ENCODE peak calls at places on chromosomes 3 and 15, in eight cellular contexts. B, Z, U, G, H, Q, N and M are unnamed samples.

GRCh38 chr3:127746400-127747057 is 73.8 kb downstream of the ABTB1 start:
- DNase-seq in B (peak), Z (no peak), U (no peak), G (no peak), H (no peak), Q (no peak), N (no peak), M (no peak)

GRCh38 chr3:194333212-194333980 is 17.7 kb downstream of the CPN2 start:
- DNase-seq in B (peak), Z (peak), U (peak), G (peak), H (peak), Q (peak), N (peak), M (peak)

GRCh38 chr15:98221144-98221543 is 260.6 kb downstream of the ARRDC4 start:
- DNase-seq in B (peak), Z (no peak), U (no peak), G (no peak), H (no peak), Q (no peak), N (no peak), M (no peak)

GRCh38 chr3:191470080-191470479 is 9.1 kb downstream of the PYDC2 start:
- DNase-seq in B (no peak), Z (no peak), U (peak), G (no peak), H (no peak), Q (no peak), N (no peak), M (no peak)

GRCh38 chr15:49270541-49271421 is 100.7 kb downstream of the GALK2 start:
- DNase-seq in B (peak), Z (peak), U (peak), G (no peak), H (no peak), Q (no peak), N (no peak), M (no peak)

GRCh38 chr15:89171136-89172072 is 50.0 kb downstream of the RLBP1 start:
- DNase-seq in B (peak), Z (peak), U (peak), G (peak), H (no peak), Q (no peak), N (peak), M (peak)

GRCh38 chr3:30631237-30631961 is 25.0 kb downstream of the TGFBR2 start:
- DNase-seq in B (peak), Z (no peak), U (peak), G (no peak), H (no peak), Q (no peak), N (no peak), M (no peak)

GRCh38 chr15:101203029-101203428 is 48.8 kb downstream of the CHSY1 start:
- DNase-seq in B (no peak), Z (no peak), U (no peak), G (no peak), H (no peak), Q (no peak), N (no peak), M (no peak)

GRCh38 chr3:49625971-49626640 is 48.0 kb upstream of the APEH start:
- DNase-seq in B (no peak), Z (no peak), U (peak), G (no peak), H (no peak), Q (no peak), N (no peak), M (no peak)

GRCh38 chr15:62730825-62731224 is 311.7 kb upstream of the TPM1 start:
- DNase-seq in B (no peak), Z (no peak), U (no peak), G (no peak), H (no peak), Q (no peak), N (no peak), M (no peak)

GRCh38 chr3:99895706-99896441 is 78.2 kb downstream of the CMSS1 start:
- DNase-seq in B (peak), Z (no peak), U (peak), G (no peak), H (no peak), Q (no peak), N (no peak), M (no peak)

GRCh38 chr3:20422391-20422790 is 236.4 kb upstream of the SGO1 start:
- DNase-seq in B (no peak), Z (no peak), U (no peak), G (no peak), H (no peak), Q (no peak), N (no peak), M (no peak)

GRCh38 chr3:15486979-15487378 is 34.5 kb downstream of the COLQ start:
- DNase-seq in B (no peak), Z (no peak), U (no peak), G (no peak), H (no peak), Q (no peak), N (no peak), M (no peak)

GRCh38 chr3:52301042-52301441 is 13.4 kb downstream of the GLYCTK start:
- DNase-seq in B (no peak), Z (no peak), U (no peak), G (no peak), H (no peak), Q (no peak), N (no peak), M (no peak)

GRCh38 chr3:31968927-31969418 is 12.1 kb downstream of the OSBPL10 start:
- DNase-seq in B (peak), Z (peak), U (peak), G (no peak), H (no peak), Q (no peak), N (no peak), M (no peak)

GRCh38 chr15:52114656-52115055 is 2.1 kb upstream of the BCL2L10 start:
- DNase-seq in B (no peak), Z (no peak), U (no peak), G (no peak), H (no peak), Q (no peak), N (no peak), M (no peak)

GRCh38 chr3:194852836-194853508 is 167.3 kb downstream of the FAM43A start:
- DNase-seq in B (no peak), Z (peak), U (no peak), G (no peak), H (no peak), Q (no peak), N (no peak), M (no peak)

DNA sequence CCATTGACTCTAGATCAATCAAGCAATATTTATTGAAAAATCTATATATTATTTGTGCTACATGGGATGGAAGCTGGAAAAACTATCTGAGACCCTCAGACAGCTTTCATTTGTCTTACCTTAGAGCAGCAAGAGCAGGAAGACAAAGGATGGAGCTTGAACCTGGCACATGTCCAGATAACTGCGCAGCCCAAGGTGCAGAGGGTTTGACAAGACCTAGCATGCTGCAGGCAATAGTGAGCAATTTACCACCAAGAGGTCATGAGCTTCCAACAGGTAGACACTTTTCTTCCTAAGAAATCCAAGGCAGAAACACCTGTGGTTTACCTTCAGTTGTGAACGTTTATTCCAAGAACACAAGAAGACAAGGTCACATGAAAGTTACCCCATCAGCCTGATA is 214.7 kb upstream of the NECTIN3 start:
- DNase-seq in B (peak), Z (no peak), U (no peak), G (no peak), H (no peak), Q (no peak), N (no peak), M (no peak)
- H3K4me3 ChIP-seq in B (no peak), Z (no peak), U (no peak), G (no peak), H (no peak), Q (no peak), N (no peak), M (no peak)

GRCh38 chr3:192817506-192817905 is 90.2 kb upstream of the FGF12 start:
- DNase-seq in B (no peak), Z (no peak), U (no peak), G (no peak), H (no peak), Q (no peak), N (no peak), M (no peak)

GRCh38 chr3:192818126-192818525 is 90.8 kb upstream of the FGF12 start:
- DNase-seq in B (no peak), Z (no peak), U (no peak), G (no peak), H (no peak), Q (no peak), N (no peak), M (no peak)

GRCh38 chr3:192817053-192817452 is 89.7 kb upstream of the FGF12 start:
- DNase-seq in B (peak), Z (no peak), U (no peak), G (no peak), H (no peak), Q (no peak), N (no peak), M (no peak)

GRCh38 chr3:192819001-192819569 is 91.7 kb upstream of the FGF12 start:
- DNase-seq in B (peak), Z (no peak), U (peak), G (no peak), H (no peak), Q (no peak), N (no peak), M (no peak)

GRCh38 chr3:192816274-192816853 is 89.0 kb upstream of the FGF12 start:
- DNase-seq in B (peak), Z (peak), U (peak), G (no peak), H (no peak), Q (no peak), N (no peak), M (peak)
- TF ChIP-seq CTCF in B (peak), Z (peak), U (peak), G (peak), H (peak), Q (peak), N (no peak), M (peak)

GRCh38 chr3:9135930-9136525 is 113.4 kb downstream of the SRGAP3 start:
- DNase-seq in B (no peak), Z (peak), U (no peak), G (no peak), H (no peak), Q (no peak), N (no peak), M (no peak)
- H3K4me3 ChIP-seq in B (no peak), Z (peak), U (peak), G (peak), H (no peak), Q (peak), N (no peak), M (peak)

GRCh38 chr3:141875374-141875892 is 1.0 kb upstream of the ATP1B3 start:
- DNase-seq in B (peak), Z (peak), U (peak), G (peak), H (peak), Q (peak), N (peak), M (peak)
- TF ChIP-seq CTCF in B (peak), Z (peak), U (peak), G (peak), H (peak), Q (peak), N (peak), M (peak)

DNA sequence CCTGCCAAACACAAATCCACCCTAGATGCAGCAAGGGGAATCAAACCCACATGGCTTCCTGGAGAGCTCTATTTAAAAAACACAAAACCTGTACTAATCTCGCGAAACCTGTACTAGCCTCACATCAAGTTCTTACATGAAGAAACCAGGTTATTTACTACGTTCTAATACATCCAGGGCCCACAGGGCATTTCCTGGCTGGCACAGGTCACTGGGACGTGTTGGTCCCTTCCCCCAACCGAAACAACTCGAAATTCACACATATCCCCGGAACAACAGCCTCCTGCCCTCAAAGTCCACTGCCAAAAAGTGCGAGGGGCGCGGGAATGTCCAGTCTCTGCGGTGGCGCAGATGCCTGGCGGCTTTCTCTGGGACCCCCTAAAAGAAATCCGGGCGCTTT is 955 bp downstream of the CDCP1 start:
- DNase-seq in B (peak), Z (no peak), U (no peak), G (no peak), H (no peak), Q (no peak), N (no peak), M (no peak)
- H3K4me3 ChIP-seq in B (peak), Z (peak), U (peak), G (peak), H (peak), Q (peak), N (peak), M (peak)